ENCODE peak calls at places on chromosomes 16 and 17, in four cellular contexts. L is body of pancreas, B is lower leg skin, O is thoracic aorta. U is an unnamed sample.

GRCh38 chr16:88315543-88316105 is 67.1 kb upstream of the ZNF469 start:
- DNase-seq in O (no peak), B (no peak), L (no peak), U (peak; percentile 51)

GRCh38 chr16:85490971-85491771 is 122.0 kb upstream of the GSE1 start:
- DNase-seq in O (no peak), L (peak; percentile 74), B (no peak), U (no peak)

GRCh38 chr17:6427284-6427781 is 7.6 kb downstream of the AIPL1 start:
- DNase-seq in L (no peak), B (no peak), O (no peak), U (peak; percentile 34)

GRCh38 chr17:80992948-80993624 is 1.4 kb downstream of the CHMP6 start:
- DNase-seq in B (no peak), O (no peak), L (no peak), U (no peak)

GRCh38 chr16:89122322-89122831 is 28.7 kb downstream of the ACSF3 start:
- DNase-seq in L (no peak), B (no peak), O (no peak), U (no peak)

GRCh38 chr16:59296002-59296401 is 561.9 kb upstream of the GOT2 start:
- DNase-seq in O (no peak), B (no peak), L (no peak), U (no peak)

GRCh38 chr16:88650749-88651275 is at the start of gene CYBA:
- DNase-seq in O (no peak), L (peak; percentile 84), B (peak; percentile 94), U (peak; percentile 39)

GRCh38 chr17:66655861-66656260 is 179.1 kb upstream of the CACNG5 start:
- DNase-seq in L (no peak), O (no peak), B (no peak), U (peak; percentile 49)

GRCh38 chr16:26078971-26079370 is 387.2 kb downstream of the HS3ST4 start:
- DNase-seq in O (no peak), L (no peak), B (no peak), U (no peak)

GRCh38 chr16:86401119-86401518 is 109.2 kb upstream of the FOXF1 start:
- DNase-seq in L (no peak), O (no peak), B (no peak), U (no peak)

GRCh38 chr16:58586340-58587030 is 43.1 kb downstream of the CNOT1 start:
- DNase-seq in B (no peak), L (no peak), O (no peak), U (no peak)

GRCh38 chr16:68724797-68725196 is 12.3 kb upstream of the CDH1 start:
- DNase-seq in L (no peak), B (no peak), O (no peak), U (no peak)

GRCh38 chr17:70976447-70976846 is 807.1 kb downstream of the KCNJ2 start:
- DNase-seq in L (no peak), O (no peak), B (no peak), U (no peak)

DNA sequence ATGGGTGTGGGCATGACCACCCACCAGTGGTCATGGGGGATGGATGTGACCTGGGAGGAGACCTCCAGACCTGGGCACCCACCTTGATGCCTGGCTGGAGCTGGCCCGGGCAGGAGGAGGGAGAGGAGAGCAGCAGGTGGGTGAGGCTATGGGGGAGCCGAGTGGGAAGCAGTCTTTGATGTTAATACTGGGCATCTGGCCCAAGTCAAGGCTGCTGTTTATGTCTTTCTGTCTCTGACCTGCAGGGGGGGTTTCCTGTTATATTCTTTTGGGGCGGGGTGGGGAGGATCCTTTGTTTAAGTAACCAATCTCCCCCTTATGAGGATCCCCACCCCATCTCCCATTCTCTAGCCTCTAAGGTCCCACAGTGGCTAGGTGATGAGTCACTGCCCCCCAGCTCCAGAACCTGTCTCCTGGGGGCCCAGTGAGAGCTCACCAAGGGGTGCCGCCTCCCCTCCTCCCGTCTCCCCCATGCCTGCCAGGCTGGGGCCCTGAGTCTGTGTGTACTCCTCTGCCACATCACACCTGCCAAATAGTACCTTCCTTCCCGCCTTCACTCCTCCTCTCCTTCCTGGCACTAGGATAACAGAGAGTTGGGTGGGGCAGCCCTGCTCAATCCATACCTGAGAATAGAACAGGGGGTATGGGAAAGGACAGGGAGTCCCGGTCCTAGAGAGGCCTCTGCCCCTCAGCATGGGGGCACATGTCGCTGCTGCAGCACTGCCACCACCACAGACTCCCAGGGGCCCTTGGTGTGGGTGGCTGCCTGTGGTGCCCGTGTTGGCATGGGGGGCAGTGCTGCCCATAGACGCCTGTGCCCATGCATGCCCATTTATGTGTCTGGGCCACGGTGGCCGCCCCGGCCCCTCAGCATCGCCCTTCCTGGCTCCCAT is 7.2 kb downstream of the THRA start:
- DNase-seq in O (no peak), L (peak; percentile 63), B (no peak), U (peak; percentile 59)
- TF ChIP-seq CTCF in O (no peak), L (no peak), B (no peak), U (peak; percentile 44)

GRCh38 chr17:69762359-69762758 is 312.7 kb upstream of the KCNJ16 start:
- DNase-seq in L (no peak), O (no peak), B (no peak), U (no peak)
- H3K4me3 ChIP-seq in L (no peak overlapping the region), O (no peak overlapping the region), B (no peak overlapping the region), U (no peak overlapping the region)

GRCh38 chr16:49513040-49513439 is 139.4 kb downstream of the C16orf78 start:
- DNase-seq in B (no peak), L (no peak), O (no peak), U (peak; percentile 10)
- TF ChIP-seq CTCF in B (no peak), L (no peak), O (no peak), U (peak; percentile 2)

DNA sequence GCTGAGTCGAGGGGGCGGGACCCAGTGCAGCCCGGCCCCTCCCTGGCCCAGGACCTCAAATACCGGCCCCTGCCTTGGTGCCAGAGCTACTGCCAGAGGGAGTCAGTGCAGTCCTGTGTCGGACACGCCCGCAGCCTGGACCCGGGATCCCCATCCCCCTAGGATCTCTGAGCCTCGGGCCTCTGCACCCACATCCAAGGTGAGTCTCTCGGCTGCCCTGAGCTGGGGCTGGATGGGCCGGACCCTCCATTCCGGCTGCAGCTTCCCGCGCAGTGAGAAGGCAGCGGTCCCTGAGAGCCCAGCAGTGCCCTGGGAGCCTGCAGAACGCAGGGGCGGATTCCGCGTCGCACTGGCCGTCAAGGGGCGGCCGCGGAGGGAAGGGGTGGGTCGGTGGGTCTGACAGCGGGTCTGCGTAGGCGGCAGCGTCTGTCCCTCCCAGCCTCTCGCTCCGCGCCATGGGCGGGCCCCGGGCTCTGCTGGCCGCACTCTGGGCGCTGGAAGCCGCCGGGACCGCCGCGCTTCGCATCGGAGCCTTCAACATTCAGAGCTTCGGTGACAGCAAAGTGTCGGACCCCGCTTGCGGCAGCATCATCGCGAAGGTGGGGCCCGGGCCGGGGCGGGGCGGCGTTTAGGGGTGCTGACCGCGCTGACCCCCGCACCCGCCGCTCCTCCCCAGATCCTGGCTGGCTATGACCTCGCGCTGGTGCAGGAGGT is at the start of gene DNASE1L2:
- DNase-seq in B (no peak), O (no peak), L (peak; percentile 41), U (no peak)
- H3K4me3 ChIP-seq in B (no peak within 1 kb of the TSS), O (peak within 1 kb of the TSS; percentile 57), L (no peak within 1 kb of the TSS), U (peak within 1 kb of the TSS; percentile 44)

GRCh38 chr16:1188781-1189189 is 35.9 kb downstream of the CACNA1H start:
- DNase-seq in O (no peak), L (peak; percentile 73), B (peak; percentile 90), U (peak; percentile 34)
- TF ChIP-seq CTCF in O (peak; percentile 10), L (no peak), B (no peak), U (no peak)

GRCh38 chr17:42409467-42410351 is 13.3 kb downstream of the CAVIN1 start:
- DNase-seq in L (peak; percentile 36), O (peak; percentile 73), B (peak; percentile 95), U (peak; percentile 98)

GRCh38 chr17:42411905-42412679 is 11.0 kb downstream of the CAVIN1 start:
- DNase-seq in B (no peak), L (no peak), O (no peak), U (no peak)

GRCh38 chr17:42408076-42408475 is 15.0 kb downstream of the CAVIN1 start:
- DNase-seq in B (no peak), L (no peak), O (no peak), U (peak; percentile 64)

GRCh38 chr17:42413464-42414040 is 9.5 kb downstream of the CAVIN1 start:
- DNase-seq in L (no peak), O (no peak), B (no peak), U (peak; percentile 57)

GRCh38 chr17:42411321-42411820 is 11.7 kb downstream of the CAVIN1 start:
- DNase-seq in B (no peak), L (no peak), O (no peak), U (peak; percentile 44)
- H3K4me3 ChIP-seq in B (no peak overlapping the region), L (no peak overlapping the region), O (peak overlapping the region; percentile 41), U (no peak overlapping the region)

DNA sequence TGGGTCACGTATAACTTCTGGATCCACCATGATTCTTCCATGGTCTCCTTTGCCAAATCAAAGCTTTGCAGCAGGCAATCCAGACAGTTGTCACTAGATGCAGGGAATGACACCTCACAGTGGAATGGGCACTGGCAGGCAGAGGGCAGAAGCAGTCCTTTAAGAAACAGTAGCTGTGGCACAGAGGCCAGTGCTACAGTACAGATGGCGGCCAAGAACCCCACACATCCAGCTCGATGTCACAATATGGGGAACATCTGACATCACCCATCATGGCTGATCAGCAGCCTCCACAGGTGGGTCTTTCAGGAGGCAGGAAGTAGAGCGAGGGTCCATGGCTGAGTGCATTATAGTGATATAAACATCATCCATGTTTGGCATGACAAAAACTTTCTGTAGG is 18.8 kb upstream of the ERN1 start:
- DNase-seq in L (peak; percentile 58), O (no peak), B (peak; percentile 80), U (no peak)
- TF ChIP-seq CTCF in L (no peak), O (no peak), B (no peak), U (no peak)

GRCh38 chr16:51441331-51441730 is 290.3 kb upstream of the SALL1 start:
- DNase-seq in O (no peak), L (no peak), B (no peak), U (no peak)
- H3K4me3 ChIP-seq in O (no peak overlapping the region), L (no peak overlapping the region), B (no peak overlapping the region), U (no peak overlapping the region)

DNA sequence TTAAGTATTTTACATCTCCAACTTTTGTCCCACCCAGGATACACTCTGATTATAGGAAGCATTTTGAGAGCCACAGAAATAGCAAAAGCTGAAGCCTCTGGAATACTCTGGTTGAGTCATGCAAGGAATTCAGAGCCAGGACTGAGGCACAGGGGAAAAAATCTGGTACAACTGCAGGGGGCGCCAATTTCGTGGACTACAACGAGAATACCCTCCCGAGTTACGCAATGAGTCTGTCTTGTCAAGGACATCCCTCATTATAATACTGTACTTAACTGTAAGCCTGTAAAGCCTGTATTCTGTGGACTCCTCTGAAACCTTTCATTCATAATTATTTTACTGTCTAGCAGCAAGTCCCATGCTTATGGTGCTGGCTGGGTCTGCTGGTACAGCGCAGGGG is 7.8 kb downstream of the HOXB1 start:
- DNase-seq in O (no peak), B (no peak), L (no peak), U (peak; percentile 44)
- TF ChIP-seq CTCF in O (no peak), B (no peak), L (no peak), U (peak; percentile 42)

U was measured in fibroblast of the aortic adventitia.